ENCODE peak calls at places on chromosomes 3 and 15, in eight cellular contexts. D, R, F, P, U, H, S and A are unnamed samples.

GRCh38 chr15:33040501-33040900 is 154.0 kb downstream of the FMN1 start:
- DNase-seq in D (no peak), P (no peak), F (no peak), R (no peak), H (no peak), S (no peak), U (no peak), A (no peak)

GRCh38 chr3:188947983-188948657 is 223.7 kb upstream of the TPRG1 start:
- DNase-seq in F (peak), R (peak), S (no peak), U (peak), D (no peak), P (no peak), H (peak), A (no peak)

GRCh38 chr3:60262546-60262945 is 988.7 kb downstream of the FHIT start:
- DNase-seq in D (no peak), R (no peak), H (no peak), F (no peak), P (no peak), S (no peak), U (no peak), A (no peak)

GRCh38 chr3:41317718-41318117 is 118.4 kb downstream of the CTNNB1 start:
- DNase-seq in R (peak), F (no peak), S (no peak), D (no peak), P (no peak), H (no peak), U (no peak), A (no peak)

GRCh38 chr15:31265871-31266711 is 60.5 kb upstream of the KLF13 start:
- DNase-seq in D (peak), S (peak), R (peak), H (peak), F (no peak), P (peak), U (peak), A (peak)

GRCh38 chr3:176872771-176873209 is 324.5 kb downstream of the TBL1XR1 start:
- DNase-seq in D (peak), P (peak), H (no peak), F (peak), U (peak), R (peak), S (peak), A (peak)

GRCh38 chr3:55885721-55886120 is 398.6 kb upstream of the WNT5A start:
- DNase-seq in U (no peak), P (no peak), R (peak), F (no peak), D (no peak), S (no peak), H (no peak), A (no peak)

GRCh38 chr3:9600597-9600996 is 47.0 kb upstream of the LHFPL4 start:
- DNase-seq in P (no peak), D (no peak), F (no peak), U (peak), R (no peak), H (peak), S (no peak), A (no peak)

GRCh38 chr3:87126321-87126720 is 100.8 kb upstream of the CHMP2B start:
- DNase-seq in R (no peak), F (no peak), U (no peak), D (no peak), S (no peak), P (no peak), H (no peak), A (no peak)

GRCh38 chr15:72179950-72180581 is 17.5 kb downstream of the GRAMD2A start:
- DNase-seq in S (no peak), R (no peak), P (no peak), D (no peak), H (peak), U (no peak), F (no peak), A (no peak)

GRCh38 chr3:47542614-47543173 is 29.2 kb upstream of the ELP6 start:
- DNase-seq in D (no peak), F (no peak), U (peak), P (no peak), R (peak), H (peak), S (no peak), A (no peak)

GRCh38 chr3:65658398-65658797 is 380.3 kb downstream of the MAGI1 start:
- DNase-seq in S (no peak), P (no peak), H (no peak), F (peak), U (no peak), R (no peak), D (no peak), A (no peak)

GRCh38 chr3:196317702-196318467 is at the start of gene DYNLT2B:
- DNase-seq in H (peak), F (peak), D (peak), P (peak), U (peak), S (peak), R (peak), A (peak)

GRCh38 chr15:89912145-89912673 is 543 bp downstream of the ARPIN start:
- DNase-seq in H (peak), P (no peak), F (no peak), R (peak), D (no peak), U (peak), S (no peak), A (no peak)

GRCh38 chr15:44092221-44092620 is 102.8 kb downstream of the FRMD5 start:
- DNase-seq in S (no peak), U (no peak), R (peak), P (no peak), H (no peak), F (no peak), D (no peak), A (no peak)

GRCh38 chr3:63067999-63068645 is 192.9 kb upstream of the CADPS start:
- DNase-seq in H (no peak), U (no peak), D (peak), F (peak), R (peak), S (no peak), P (no peak), A (peak)

GRCh38 chr3:107367353-107367752 is 9.9 kb upstream of the CCDC54 start:
- DNase-seq in H (no peak), D (peak), F (no peak), S (no peak), P (no peak), R (peak), U (no peak), A (no peak)

GRCh38 chr3:130850044-130850797 is 43.7 kb upstream of the ATP2C1 start:
- DNase-seq in F (no peak), S (peak), H (no peak), R (peak), D (peak), P (peak), U (no peak), A (peak)

GRCh38 chr3:9373443-9373842 is 10.6 kb downstream of the THUMPD3 start:
- DNase-seq in U (no peak), P (no peak), R (no peak), H (no peak), D (no peak), S (no peak), F (no peak), A (no peak)

GRCh38 chr3:42214565-42215283 is 51.3 kb downstream of the CCK start:
- DNase-seq in H (no peak), D (no peak), S (no peak), P (no peak), U (no peak), R (no peak), F (no peak), A (peak)

GRCh38 chr3:16309558-16309957 is 44.5 kb downstream of the OXNAD1 start:
- DNase-seq in S (no peak), D (peak), R (peak), H (no peak), U (no peak), F (no peak), P (no peak), A (peak)

GRCh38 chr3:47016934-47017435 is 37.5 kb downstream of the NBEAL2 start:
- DNase-seq in U (no peak), P (no peak), H (no peak), F (no peak), S (no peak), D (peak), R (peak), A (no peak)

GRCh38 chr15:64050281-64051092 is 4.2 kb upstream of the DAPK2 start:
- DNase-seq in F (no peak), D (no peak), S (no peak), P (no peak), H (no peak), U (no peak), R (no peak), A (no peak)

GRCh38 chr3:146701246-146701645 is 96.1 kb upstream of the PLSCR5 start:
- DNase-seq in F (no peak), R (no peak), S (no peak), U (no peak), H (no peak), D (no peak), P (no peak), A (no peak)

GRCh38 chr3:44996556-44996969 is 20.5 kb downstream of the EXOSC7 start:
- DNase-seq in S (no peak), U (no peak), R (no peak), D (no peak), F (no peak), H (no peak), P (no peak), A (no peak)

GRCh38 chr3:14435175-14436011 is 33.0 kb downstream of the SLC6A6 start:
- DNase-seq in S (no peak), D (no peak), R (peak), F (no peak), P (no peak), U (no peak), H (no peak), A (peak)